ENCODE peak calls at places on chromosomes 2 and 18, in six cellular contexts. J is T-cell, D is NCI-H2029 treated with DMSO at 0.1 percent for 48 hours, O is NCI-H1048, U is amniotic stem cell, B is cardiac fibroblast. C is an unnamed sample.

GRCh38 chr2:236793041-236794011 is 223.7 kb downstream of the ACKR3 start:
- DNase-seq in J (no peak), B (no peak), U (no peak), D (no peak), O (no peak), C (no peak)

GRCh38 chr2:239858179-239858578 is 167.0 kb downstream of the NDUFA10 start:
- DNase-seq in B (peak), O (no peak), D (no peak), J (no peak), U (no peak), C (no peak)

GRCh38 chr2:21438949-21439348 is 315.2 kb downstream of the TDRD15 start:
- DNase-seq in B (peak), O (no peak), U (no peak), D (no peak), J (no peak), C (no peak)

GRCh38 chr18:77112161-77112801 is 20.3 kb downstream of the MBP start:
- DNase-seq in U (no peak), J (no peak), B (no peak), O (no peak), D (no peak), C (no peak)

GRCh38 chr18:77110936-77111335 is 21.6 kb downstream of the MBP start:
- DNase-seq in O (no peak), D (no peak), U (no peak), J (no peak), B (no peak), C (no peak)

GRCh38 chr18:14961991-14962390 is 214.0 kb downstream of the ANKRD30B start:
- DNase-seq in J (no peak), D (no peak), B (no peak), O (no peak), U (no peak), C (no peak)

GRCh38 chr2:16106619-16107018 is 166.3 kb downstream of the MYCN start:
- DNase-seq in U (no peak), B (no peak), O (no peak), D (no peak), J (no peak), C (no peak)

GRCh38 chr2:28643911-28644334 is 107.7 kb upstream of the PPP1CB start:
- DNase-seq in O (no peak), D (no peak), U (no peak), J (no peak), B (peak), C (no peak)

GRCh38 chr2:188276255-188276654 is 15.4 kb upstream of the GULP1 start:
- DNase-seq in D (no peak), U (no peak), B (no peak), O (no peak), J (no peak), C (no peak)

GRCh38 chr2:42706836-42707235 is 57.1 kb downstream of the OXER1 start:
- DNase-seq in U (no peak), B (peak), J (no peak), O (no peak), D (no peak), C (no peak)

GRCh38 chr2:235952714-235953113 is 215.5 kb downstream of the GBX2 start:
- DNase-seq in D (no peak), B (no peak), J (no peak), O (no peak), U (no peak), C (no peak)

GRCh38 chr2:199977984-199978415 is 22.6 kb downstream of the MAIP1 start:
- DNase-seq in D (no peak), J (no peak), O (no peak), U (peak), B (peak), C (no peak)

GRCh38 chr18:68354176-68354575 is 360.7 kb downstream of the TMX3 start:
- DNase-seq in D (no peak), J (no peak), B (peak), U (no peak), O (no peak), C (no peak)

GRCh38 chr2:172533687-172534086 is 22.2 kb upstream of the PDK1 start:
- DNase-seq in O (no peak), J (no peak), U (no peak), D (no peak), B (no peak), C (no peak)

GRCh38 chr2:121570665-121571055 is 40.0 kb downstream of the RNU4ATAC start:
- DNase-seq in D (no peak), J (no peak), B (no peak), O (no peak), U (no peak), C (no peak)

GRCh38 chr18:55634545-55634944 is 46.6 kb upstream of the TCF4 start:
- DNase-seq in B (peak), U (no peak), D (no peak), J (no peak), O (no peak), C (no peak)

GRCh38 chr2:226114436-226114835 is 685.2 kb downstream of the IRS1 start:
- DNase-seq in D (no peak), J (no peak), U (no peak), O (no peak), B (peak), C (no peak)

GRCh38 chr2:237743024-237743423 is 55.6 kb upstream of the RBM44 start:
- DNase-seq in U (no peak), J (no peak), O (no peak), B (no peak), D (no peak), C (no peak)

GRCh38 chr18:58822944-58823343 is 41.7 kb upstream of the ZNF532 start:
- DNase-seq in D (no peak), O (no peak), J (no peak), B (no peak), U (no peak), C (no peak)

C was measured in activated CD4-positive, alpha-beta T cell treated with anti-CD3 and anti-CD28 coated beads for 1 hour.